ENCODE peak calls at places on chromosomes 4 and X, in five cellular contexts. G is K562, M is A549, L is HepG2, B is GM12878. C is an unnamed sample. For H3K4me1, the result is how much of the 10 kb centered on the place peaks cover.

GRCh38 chrX:14963447-14964236 is 90.4 kb downstream of the MOSPD2 start:
- DNase-seq in B (no peak), G (no peak), L (no peak), M (peak), C (peak)

GRCh38 chr4:154566639-154567204 is 3.9 kb downstream of the FGB start:
- DNase-seq in M (no peak), L (no peak), G (no peak), B (no peak), C (no peak)

GRCh38 chr4:89625599-89626293 is 211.2 kb downstream of the SNCA start:
- DNase-seq in G (no peak), L (no peak), B (no peak), M (no peak), C (no peak)

GRCh38 chrX:51931761-51932160 is 38.3 kb downstream of the MAGED1 start:
- DNase-seq in B (no peak), L (no peak), M (no peak), G (no peak), C (no peak)

GRCh38 chr4:47187608-47188007 is 156.2 kb downstream of the GABRB1 start:
- DNase-seq in M (no peak), L (no peak), B (no peak), G (no peak), C (no peak)

GRCh38 chrX:153974003-153974725 is 1.6 kb downstream of the TMEM187 start:
- DNase-seq in B (no peak), M (no peak), L (no peak), G (no peak), C (peak)

GRCh38 chr4:3369781-3370660 is 71.7 kb upstream of the HGFAC start:
- DNase-seq in B (no peak), M (no peak), G (no peak), L (no peak), C (peak)

GRCh38 chr4:139223682-139224317 is 46.8 kb upstream of the ELF2 start:
- DNase-seq in B (no peak), G (peak), M (no peak), L (no peak), C (peak)

GRCh38 chr4:4662230-4662629 is 120.4 kb upstream of the STX18 start:
- DNase-seq in B (no peak), M (no peak), L (no peak), G (no peak), C (no peak)

GRCh38 chr4:55078987-55079386 is 46.4 kb downstream of the KDR start:
- DNase-seq in B (no peak), M (no peak), L (no peak), G (no peak), C (peak)

GRCh38 chr4:97239699-97239997 is 903.6 kb downstream of the STPG2 start:
- DNase-seq in L (no peak), B (no peak), M (no peak), G (no peak), C (no peak)

GRCh38 chr4:169437299-169438047 is 166.7 kb upstream of the SH3RF1 start:
- DNase-seq in B (peak), M (no peak), L (no peak), G (no peak), C (no peak)

GRCh38 chr4:164536829-164537228 is 217.1 kb upstream of the SMIM31 start:
- DNase-seq in B (no peak), L (peak), G (no peak), M (peak), C (no peak)

GRCh38 chrX:12955882-12956703 is 18.8 kb upstream of the TMSB4X start:
- DNase-seq in M (peak), G (peak), L (peak), B (peak), C (peak)

GRCh38 chrX:130772313-130773140 is 130.5 kb downstream of the ENOX2 start:
- DNase-seq in L (peak), M (peak), G (peak), B (no peak), C (no peak)

GRCh38 chrX:47224266-47224895 is 5.9 kb downstream of the CDK16 start:
- DNase-seq in M (no peak), B (no peak), G (no peak), L (no peak), C (no peak)

GRCh38 chr4:1972414-1972813 is 36.4 kb downstream of the NELFA start:
- DNase-seq in M (no peak), L (no peak), B (no peak), G (no peak), C (no peak)

GRCh38 chr4:8199594-8200301 is 658 bp downstream of the SH3TC1 start:
- DNase-seq in M (no peak), B (no peak), G (no peak), L (no peak), C (peak)

GRCh38 chrX:16444353-16444752 is 205.6 kb upstream of the S100G start:
- DNase-seq in M (no peak), L (no peak), G (no peak), B (no peak), C (no peak)

GRCh38 chr4:56129431-56129861 is 180.7 kb downstream of the CEP135 start:
- DNase-seq in B (no peak), M (peak), L (peak), G (peak), C (no peak)

GRCh38 chr4:158016511-158016910 is 156.3 kb downstream of the GASK1B start:
- DNase-seq in L (no peak), M (no peak), B (no peak), G (no peak), C (peak)

GRCh38 chr4:133982533-133983224 is 218.9 kb downstream of the PABPC4L start:
- DNase-seq in B (no peak), M (no peak), L (no peak), G (no peak), C (no peak)

GRCh38 chrX:110691446-110691845 is 104.2 kb downstream of the CHRDL1 start:
- DNase-seq in M (no peak), B (no peak), L (no peak), G (no peak), C (no peak)

GRCh38 chr4:183550345-183551080 is 45.7 kb downstream of the ING2 start:
- DNase-seq in G (no peak), B (no peak), M (no peak), L (no peak), C (no peak)

GRCh38 chrX:129493643-129494042 is 29.6 kb downstream of the SMARCA1 start:
- DNase-seq in M (no peak), G (no peak), B (no peak), L (no peak), C (peak)

GRCh38 chr4:41432889-41433288 is 105.1 kb upstream of the LIMCH1 start:
- DNase-seq in G (no peak), L (no peak), B (no peak), M (peak), C (peak)

GRCh38 chr4:127203561-127204260 is 429.0 kb upstream of the INTU start:
- DNase-seq in L (no peak), G (no peak), B (no peak), M (no peak), C (no peak)

GRCh38 chrX:109714340-109714958 is 18.6 kb downstream of the ACSL4 start:
- DNase-seq in B (no peak), M (peak), L (no peak), G (no peak), C (peak)

GRCh38 chr4:74967324-74967723 is 34.4 kb downstream of the PARM1 start:
- DNase-seq in M (no peak), L (no peak), G (no peak), B (no peak), C (no peak)

DNA sequence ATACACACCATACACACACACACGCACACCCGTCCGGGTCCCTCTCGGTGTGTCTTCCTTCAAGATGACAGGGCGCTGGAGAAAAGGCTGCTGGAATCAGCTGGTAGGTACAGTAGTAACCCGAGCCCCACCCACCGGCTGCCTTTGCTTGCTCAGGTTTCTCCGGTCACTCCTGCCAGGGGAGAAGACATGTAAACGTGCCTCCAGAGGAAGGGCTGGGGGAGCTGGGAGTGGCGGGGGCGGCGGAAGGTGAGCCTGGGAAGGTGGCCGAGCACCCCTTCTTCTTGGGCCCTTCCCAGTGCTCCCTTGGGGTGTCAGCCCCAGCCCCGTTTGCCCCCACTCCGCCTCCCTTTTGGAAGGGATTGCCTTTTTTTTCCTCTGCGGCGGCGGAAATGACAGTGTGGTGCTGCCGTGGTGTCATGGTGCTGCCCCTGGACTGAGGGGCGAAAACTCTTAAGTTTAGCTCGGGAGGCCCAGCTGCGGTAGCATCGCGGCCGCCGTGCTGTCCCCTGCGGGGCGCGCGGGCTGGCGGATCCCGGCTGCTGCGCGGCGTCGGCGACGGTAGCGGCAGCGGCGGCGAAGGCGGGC is at the start of gene MID2:
- DNase-seq in L (no peak), G (no peak), M (peak), B (no peak), C (peak)
- TF ChIP-seq MYC in L (no peak), G (no peak), M (no peak), B (no peak), C (no peak)

GRCh38 chr4:101972791-101973190 is 182.3 kb downstream of the BANK1 start:
- DNase-seq in G (no peak), L (no peak), M (no peak), B (no peak), C (no peak)
- H3K4me1 ChIP-seq in G (under half), L (under half), M (half or more), B (under half), C (under half)

DNA sequence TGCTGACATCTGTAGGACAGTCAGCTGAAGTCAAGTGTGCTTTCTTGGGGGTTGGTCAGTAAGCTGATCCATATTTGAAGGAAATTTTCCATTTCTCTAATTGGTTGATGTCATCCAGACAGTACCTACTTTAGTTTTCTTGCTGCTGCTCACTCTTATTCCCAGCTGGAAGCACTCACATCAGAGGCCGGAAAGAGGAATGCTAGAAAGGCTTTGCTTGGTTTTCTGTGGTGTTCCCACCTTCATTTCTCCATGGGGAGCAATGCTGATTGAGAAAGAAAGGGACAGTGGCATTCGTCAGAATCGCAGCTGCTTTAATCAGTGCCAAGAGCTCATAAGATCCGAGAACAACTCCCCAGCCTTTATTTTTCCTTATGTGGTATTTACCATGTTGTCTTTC is 227.0 kb downstream of the C4orf33 start:
- DNase-seq in B (no peak), M (no peak), G (no peak), L (no peak), C (no peak)
- TF ChIP-seq MYC in B (no peak), M (no peak), G (no peak), L (no peak), C (no peak)

DNA sequence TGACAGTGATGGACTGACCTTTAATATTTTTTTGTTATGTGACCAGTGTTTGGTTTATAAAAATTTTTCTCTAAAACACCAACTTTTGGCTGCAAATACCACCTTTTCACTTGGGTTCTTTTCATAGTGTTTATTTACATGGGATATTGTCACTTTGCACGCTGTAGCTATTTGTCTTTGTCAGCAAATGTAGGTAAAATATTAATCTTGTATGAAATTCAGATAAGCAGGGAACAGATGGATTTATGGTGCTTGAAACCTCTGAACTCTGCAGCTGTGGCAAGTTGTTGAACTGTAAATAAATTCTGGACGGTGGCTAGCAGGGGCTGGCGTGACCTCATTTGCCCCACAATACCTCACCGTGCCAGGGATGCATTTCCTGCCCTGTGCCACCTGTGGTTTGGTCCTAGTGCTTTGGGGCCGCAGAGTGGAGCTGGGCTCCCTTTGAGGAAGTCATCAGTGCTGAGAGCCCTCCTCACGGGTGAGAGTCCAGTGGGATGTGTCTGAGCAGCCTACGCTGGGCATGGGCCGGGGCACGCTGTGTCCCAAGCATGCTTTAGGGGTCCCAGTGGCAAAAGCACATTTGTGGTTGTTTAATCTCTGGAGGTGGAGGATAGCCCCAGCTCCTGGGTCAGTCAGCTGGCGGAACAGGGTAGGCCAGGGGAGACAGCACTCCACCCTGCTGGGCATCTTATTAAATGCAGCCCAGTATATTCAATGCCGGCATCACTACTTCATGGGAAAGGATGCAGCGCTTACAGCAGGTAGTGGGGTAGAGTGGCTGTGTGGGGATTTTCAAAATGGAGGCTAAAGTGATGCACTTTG is 108.6 kb downstream of the TBL1X start:
- DNase-seq in M (no peak), G (no peak), B (no peak), L (no peak), C (no peak)
- H3K4me1 ChIP-seq in M (under half), G (under half), B (under half), L (under half), C (under half)

DNA sequence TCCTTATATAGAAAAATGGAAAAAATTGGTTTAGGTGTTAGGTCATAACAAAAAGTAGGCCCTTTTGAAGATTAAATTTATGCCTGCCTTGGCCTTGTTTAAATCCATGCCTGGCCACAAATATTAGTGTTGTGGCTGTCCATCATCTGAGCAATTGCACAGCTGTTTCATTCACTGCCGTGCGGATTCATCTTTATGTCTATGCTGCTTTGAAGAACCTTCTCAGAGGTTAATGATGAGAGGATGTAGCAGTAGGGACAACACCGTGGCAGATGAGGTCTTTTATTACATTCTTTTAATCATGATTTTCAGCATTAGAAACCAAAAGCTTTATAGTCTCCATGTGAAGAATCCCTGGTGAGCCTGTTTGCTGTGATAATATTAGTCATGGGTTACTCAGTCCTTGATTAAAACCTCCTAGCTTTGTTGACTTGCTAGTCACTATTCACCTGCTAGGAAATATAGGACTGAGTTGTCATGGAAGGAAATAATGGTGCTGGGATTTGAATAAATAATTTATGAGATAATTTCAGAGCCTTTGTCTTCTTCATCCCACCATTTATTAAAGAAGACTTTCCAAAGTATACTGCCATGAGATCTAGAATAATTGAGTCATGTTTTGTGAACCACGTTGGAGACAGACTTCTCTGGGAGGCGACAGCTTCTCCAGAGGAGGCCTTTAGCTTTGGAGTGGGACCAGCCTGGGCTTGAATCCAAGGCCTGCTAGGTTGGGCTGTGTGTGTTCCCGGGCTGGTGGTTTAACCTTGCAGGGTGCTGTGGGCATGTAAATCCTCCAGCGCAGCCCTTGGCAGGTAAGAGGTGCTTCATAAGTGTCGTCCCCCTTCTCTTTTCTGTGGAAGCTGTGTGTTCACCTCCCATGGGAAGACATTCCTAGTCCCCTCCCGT is 53.5 kb downstream of the PTTG2 start:
- DNase-seq in B (no peak), G (no peak), L (no peak), M (no peak), C (no peak)
- TF ChIP-seq MYC in B (no peak), G (no peak), L (no peak), M (no peak), C (no peak)

GRCh38 chrX:48920713-48921104 is 1.9 kb upstream of the PIM2 start:
- DNase-seq in M (no peak), B (no peak), L (no peak), G (no peak), C (no peak)

GRCh38 chrX:48919360-48919821 is 567 bp upstream of the PIM2 start:
- DNase-seq in B (no peak), L (no peak), G (no peak), M (no peak), C (no peak)

GRCh38 chrX:48918644-48919340 is at the start of gene PIM2:
- DNase-seq in B (peak), G (peak), L (peak), M (peak), C (peak)

GRCh38 chrX:48918303-48918643 is 551 bp downstream of the PIM2 start:
- DNase-seq in B (no peak), L (no peak), M (no peak), G (no peak), C (no peak)

GRCh38 chrX:48919947-48920712 is 1.3 kb upstream of the PIM2 start:
- DNase-seq in L (no peak), G (peak), B (no peak), M (no peak), C (no peak)
- H3K4me1 ChIP-seq in L (under half), G (under half), B (under half), M (under half), C (under half)

DNA sequence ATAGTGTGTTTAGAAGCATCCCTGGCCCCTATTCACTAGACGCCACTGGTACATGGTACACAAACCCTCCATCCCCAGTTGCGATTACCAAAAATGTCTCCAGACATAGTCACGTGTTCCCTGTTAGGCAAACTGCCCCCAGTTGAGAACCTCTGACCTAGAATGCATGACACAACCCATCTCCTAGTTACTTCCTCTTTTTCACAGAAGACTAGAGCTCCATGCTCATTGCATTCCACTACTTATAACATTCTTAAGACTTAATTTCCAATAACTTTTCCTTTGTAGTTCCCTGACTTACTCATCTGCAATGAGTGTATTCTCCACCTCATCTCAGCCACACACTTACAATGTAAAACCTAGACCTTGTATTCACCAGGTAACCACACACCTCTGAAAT is 68.6 kb downstream of the PRSS12 start:
- DNase-seq in B (no peak), L (no peak), M (no peak), G (peak), C (no peak)
- TF ChIP-seq MYC in B (no peak), L (no peak), M (no peak), G (no peak), C (no peak)

DNA sequence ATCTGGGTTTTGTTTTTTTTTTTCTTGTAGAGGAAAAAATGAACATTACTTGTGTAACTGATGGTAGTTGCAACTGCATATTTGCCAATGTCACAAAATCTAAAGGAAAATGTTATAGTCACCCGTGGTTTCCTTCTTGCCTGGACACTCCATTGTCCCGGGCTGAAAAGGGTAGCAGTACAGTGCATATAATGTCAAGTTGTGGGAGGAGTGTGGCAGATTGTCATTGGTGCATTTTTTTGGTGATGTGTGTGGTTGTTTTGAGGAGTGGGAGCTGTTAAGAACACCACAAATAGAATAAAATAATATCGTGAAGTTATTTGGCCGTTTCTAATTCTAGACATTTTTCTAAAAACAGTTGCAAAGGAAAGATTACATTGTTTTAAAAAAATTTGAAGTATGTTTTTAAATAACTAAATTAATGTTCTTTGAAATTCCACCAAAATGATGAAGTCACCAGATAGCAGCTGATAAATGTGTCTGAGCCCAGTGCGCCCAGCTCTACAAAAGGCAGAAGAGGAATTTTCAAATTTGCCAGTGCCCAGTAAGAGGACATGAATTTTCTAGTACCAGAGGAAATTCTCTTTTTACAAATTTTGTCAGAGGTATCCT is 1.3 kb downstream of the PKD2 start:
- DNase-seq in M (peak), L (no peak), G (no peak), B (no peak), C (peak)
- H3K4me1 ChIP-seq in M (under half), L (half or more), G (under half), B (under half), C (under half)

C was measured in endothelial cell of umbilical vein.